ENCODE peak calls at places on chromosomes 6 and 20, in four cellular contexts. F, P, D and E are unnamed samples.
A peak's percentile ranks its signal among the peaks of the same experiment; 100 is the strongest.

GRCh38 chr6:168223755-168224154 is 95.8 kb downstream of the DACT2 start:
- DNase-seq in F (no peak), P (no peak), D (no peak), E (no peak)

GRCh38 chr6:137094411-137095008 is 49.7 kb upstream of the IL20RA start:
- DNase-seq in D (peak; percentile 44), F (peak; percentile 30), P (peak; percentile 56), E (peak; percentile 74)

GRCh38 chr6:12328701-12329100 is 38.5 kb downstream of the EDN1 start:
- DNase-seq in F (no peak), P (no peak), D (no peak), E (no peak)

GRCh38 chr20:325889-326644 is 715 bp downstream of the SOX12 start:
- DNase-seq in P (peak; percentile 58), D (peak; percentile 60), F (peak; percentile 72), E (peak; percentile 79)

GRCh38 chr6:46914279-46914810 is 7.4 kb downstream of the ADGRF5 start:
- DNase-seq in F (peak; percentile 14), P (no peak), D (no peak), E (no peak)

GRCh38 chr6:19873031-19873430 is 35.9 kb downstream of the ID4 start:
- DNase-seq in F (no peak), D (no peak), P (no peak), E (peak; percentile 21)

GRCh38 chr6:89723046-89723445 is 84.5 kb upstream of the LYRM2 start:
- DNase-seq in F (no peak), P (no peak), D (no peak), E (no peak)

GRCh38 chr20:4086771-4087677 is 71.7 kb upstream of the RNF24 start:
- DNase-seq in F (no peak), D (no peak), P (no peak), E (no peak)

GRCh38 chr6:116564921-116565872 is 6.1 kb upstream of the RWDD1 start:
- DNase-seq in P (no peak), F (no peak), D (peak; percentile 25), E (no peak)

GRCh38 chr20:63060057-63060991 is 53.6 kb upstream of the BHLHE23 start:
- DNase-seq in D (no peak), P (no peak), F (no peak), E (no peak)

GRCh38 chr20:63024573-63025392 is 18.0 kb upstream of the BHLHE23 start:
- DNase-seq in D (no peak), P (no peak), F (no peak), E (no peak)

GRCh38 chr6:38404355-38404754 is 235.4 kb downstream of the BTBD9 start:
- DNase-seq in D (no peak), F (no peak), P (no peak), E (no peak)

GRCh38 chr6:89999154-89999553 is 104.9 kb downstream of the GJA10 start:
- DNase-seq in D (no peak), F (no peak), P (peak; percentile 88), E (peak; percentile 64)

GRCh38 chr20:45629496-45630100 is at the start of gene WFDC10A:
- DNase-seq in P (peak; percentile 47), F (peak; percentile 21), D (no peak), E (peak; percentile 61)

GRCh38 chr6:18047406-18047805 is 60.0 kb upstream of the KIF13A start:
- DNase-seq in D (no peak), P (no peak), F (no peak), E (no peak)

GRCh38 chr6:42406296-42407280 is 45.1 kb downstream of the TRERF1 start:
- DNase-seq in P (no peak), D (no peak), F (no peak), E (peak; percentile 93)

GRCh38 chr6:1617466-1618304 is 8.0 kb downstream of the FOXC1 start:
- DNase-seq in F (no peak), P (no peak), D (no peak), E (no peak)
- H3K27me3 ChIP-seq in F (peaks cover 96% of the 10 kb centered on the region), P (peaks cover 100% of the 10 kb centered on the region), D (peaks cover 16% of the 10 kb centered on the region), E (no peaks in the 10 kb centered on the region)

GRCh38 chr6:35259194-35259945 is at the start of gene ZNF76:
- DNase-seq in P (peak; percentile 98), F (peak; percentile 99), D (peak; percentile 92), E (peak; percentile 93)
- H3K4me3 ChIP-seq in P (peak within 1 kb of the TSS; percentile 83), F (peak within 1 kb of the TSS; percentile 78), D (peak within 1 kb of the TSS; percentile 65), E (peak within 1 kb of the TSS; percentile 87)

GRCh38 chr6:132400641-132401119 is 595 bp downstream of the MOXD1 start:
- DNase-seq in D (no peak), F (peak; percentile 9), P (no peak), E (peak; percentile 12)
- H3K27me3 ChIP-seq in D (peaks cover 4% of the 10 kb centered on the region), F (peaks cover 30% of the 10 kb centered on the region), P (peaks cover 51% of the 10 kb centered on the region), E (peaks cover 7% of the 10 kb centered on the region)

GRCh38 chr6:16199792-16200191 is 38.6 kb upstream of the GMPR start:
- DNase-seq in P (no peak), D (no peak), F (no peak), E (no peak)
- H3K4me3 ChIP-seq in P (no peak overlapping the region), D (no peak overlapping the region), F (no peak overlapping the region), E (no peak overlapping the region)

GRCh38 chr20:57288676-57289075 is 22.2 kb upstream of the BMP7 start:
- DNase-seq in P (no peak), D (no peak), F (no peak), E (no peak)
- H3K27me3 ChIP-seq in P (peaks cover 9% of the 10 kb centered on the region), D (no peaks in the 10 kb centered on the region), F (no peaks in the 10 kb centered on the region), E (peaks cover 87% of the 10 kb centered on the region)